ENCODE peak calls at places on chromosomes 7 and 10, in four cellular contexts. L, I, H and A are unnamed samples.

GRCh38 chr10:121437596-121437995 is 160.6 kb downstream of the FGFR2 start:
- DNase-seq in H (no peak), I (no peak), L (no peak), A (no peak)

GRCh38 chr10:94983555-94983954 is 45.1 kb downstream of the CYP2C9 start:
- DNase-seq in I (no peak), L (no peak), H (no peak), A (no peak)

GRCh38 chr7:149220534-149220933 is 18.9 kb upstream of the ZNF212 start:
- DNase-seq in H (no peak), I (no peak), L (no peak), A (no peak)

GRCh38 chr7:52959336-52959735 is 76.1 kb upstream of the POM121L12 start:
- DNase-seq in I (no peak), H (no peak), L (no peak), A (no peak)

GRCh38 chr7:107212719-107213118 is 43.9 kb downstream of the HBP1 start:
- DNase-seq in L (no peak), I (no peak), H (no peak), A (no peak)

GRCh38 chr7:129561677-129562424 is 49.7 kb upstream of the NRF1 start:
- DNase-seq in I (no peak), L (peak), H (no peak), A (no peak)

GRCh38 chr7:10412426-10413019 is 561.1 kb upstream of the PHF14 start:
- DNase-seq in H (no peak), I (peak), L (no peak), A (no peak)

GRCh38 chr7:79268730-79269129 is 184.7 kb downstream of the MAGI2 start:
- DNase-seq in L (no peak), H (no peak), I (no peak), A (no peak)

GRCh38 chr10:70368774-70369482 is 13.5 kb downstream of the LRRC20 start:
- DNase-seq in I (peak), L (no peak), H (no peak), A (no peak)

GRCh38 chr10:121865554-121865953 is 62.3 kb downstream of the ATE1 start:
- DNase-seq in I (no peak), L (no peak), H (no peak), A (no peak)

GRCh38 chr7:131157530-131158243 is 170.0 kb upstream of the MKLN1 start:
- DNase-seq in I (no peak), L (no peak), H (no peak), A (no peak)

GRCh38 chr10:47266602-47267001 is 33.4 kb upstream of the GDF10 start:
- DNase-seq in I (no peak), L (no peak), H (no peak), A (no peak)

GRCh38 chr10:74822583-74823089 is 3.8 kb upstream of the KAT6B start:
- DNase-seq in L (no peak), H (no peak), I (no peak), A (no peak)

GRCh38 chr10:88401671-88402347 is 181.3 kb downstream of the RNLS start:
- DNase-seq in I (no peak), H (no peak), L (no peak), A (no peak)

GRCh38 chr7:151821806-151822540 is 54.9 kb downstream of the PRKAG2 start:
- DNase-seq in H (no peak), I (no peak), L (no peak), A (no peak)

GRCh38 chr7:151825711-151826110 is 51.2 kb downstream of the PRKAG2 start:
- DNase-seq in L (no peak), I (no peak), H (no peak), A (no peak)

GRCh38 chr7:151822541-151823181 is 54.3 kb downstream of the PRKAG2 start:
- DNase-seq in H (no peak), L (no peak), I (no peak), A (no peak)

GRCh38 chr7:151823783-151824182 is 53.1 kb downstream of the PRKAG2 start:
- DNase-seq in H (no peak), I (no peak), L (no peak), A (no peak)

DNA sequence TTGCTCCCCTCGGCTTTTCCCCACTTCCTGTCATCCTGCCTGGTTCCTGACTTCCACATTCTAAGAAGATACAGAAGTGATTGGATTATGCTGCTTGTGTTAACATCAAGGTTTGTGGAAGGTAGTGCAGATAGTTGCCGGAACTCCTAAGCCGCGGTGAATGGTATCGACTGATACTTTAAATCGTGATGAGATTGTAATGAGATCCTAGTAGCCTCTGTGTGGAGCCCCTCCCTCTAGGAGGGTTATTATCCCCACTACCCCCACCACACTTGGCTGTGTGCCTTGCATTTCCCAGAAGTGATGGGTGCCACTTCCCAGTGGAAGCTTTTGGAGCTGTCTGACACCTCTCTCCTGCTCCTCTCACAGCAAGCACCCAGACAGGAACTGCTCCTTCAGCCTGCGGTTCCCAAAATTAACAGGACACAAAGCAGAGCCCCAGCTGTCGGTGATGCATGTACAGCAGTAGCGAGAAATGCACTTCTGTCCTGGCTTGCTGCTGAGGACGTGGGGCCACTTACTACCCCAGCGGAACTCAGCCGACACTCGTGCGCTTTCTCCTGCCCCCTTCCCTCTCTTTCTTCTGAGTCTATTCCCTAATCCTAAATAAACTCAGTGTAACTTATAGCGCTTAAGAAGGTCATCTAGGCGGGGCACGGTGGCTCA is 52.5 kb downstream of the PRKAG2 start:
- DNase-seq in H (no peak), I (no peak), L (no peak), A (no peak)
- TF ChIP-seq SPI1 in H (no peak), I (no peak), L (no peak), A (no peak)

DNA sequence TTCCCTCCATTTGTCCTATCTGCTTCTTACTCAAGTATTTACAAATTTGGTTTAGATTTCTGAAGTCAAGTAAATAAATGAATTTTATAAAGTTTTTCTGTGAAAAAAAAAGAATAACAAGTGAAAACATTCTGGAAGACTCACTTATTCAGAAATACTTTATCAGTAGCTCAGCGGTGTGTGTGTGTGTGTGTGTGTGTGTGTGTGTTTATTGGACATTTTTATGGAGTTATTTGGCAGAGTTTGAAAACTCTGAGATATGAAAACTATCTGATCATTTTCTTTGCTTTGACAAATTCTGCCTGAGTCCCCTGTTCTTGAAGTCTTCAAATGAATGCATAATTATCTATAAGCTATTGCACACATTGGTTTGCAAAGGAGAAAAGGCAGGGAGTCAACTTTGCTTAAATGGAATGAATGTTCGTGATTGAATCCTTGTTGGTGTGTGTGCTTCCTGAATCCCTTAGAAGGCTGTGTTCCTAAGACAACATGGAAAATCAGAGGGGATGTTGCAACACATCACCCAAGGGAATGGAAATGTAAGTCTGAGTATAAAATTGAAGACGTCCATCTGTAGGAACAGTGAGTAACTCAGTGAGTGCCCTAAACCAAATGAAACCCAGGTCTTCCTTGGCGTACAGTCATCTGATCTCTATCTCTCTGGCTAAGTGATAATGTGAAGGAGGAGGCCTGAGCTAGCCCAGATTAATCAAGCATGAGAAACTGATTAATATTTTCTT is 160.9 kb downstream of the REEP3 start:
- DNase-seq in I (no peak), H (no peak), L (no peak), A (no peak)
- TF ChIP-seq POLR2AphosphoS5 in I (no peak), H (no peak), L (no peak), A (no peak)

GRCh38 chr10:26540601-26541000 is 102.5 kb downstream of the APBB1IP start:
- DNase-seq in I (no peak), H (peak), L (no peak), A (peak)
- TF ChIP-seq SPI1 in I (no peak), H (peak), L (peak), A (peak)

GRCh38 chr10:92284112-92284704 is 6.7 kb downstream of the CPEB3 start:
- DNase-seq in L (no peak), I (no peak), H (no peak), A (no peak)
- TF ChIP-seq POLR2AphosphoS5 in L (no peak), I (no peak), H (no peak), A (no peak)

GRCh38 chr7:47506716-47507354 is 75.1 kb downstream of the TNS3 start:
- DNase-seq in H (no peak), I (no peak), L (no peak), A (no peak)
- TF ChIP-seq SPI1 in H (no peak), I (no peak), L (no peak), A (no peak)

DNA sequence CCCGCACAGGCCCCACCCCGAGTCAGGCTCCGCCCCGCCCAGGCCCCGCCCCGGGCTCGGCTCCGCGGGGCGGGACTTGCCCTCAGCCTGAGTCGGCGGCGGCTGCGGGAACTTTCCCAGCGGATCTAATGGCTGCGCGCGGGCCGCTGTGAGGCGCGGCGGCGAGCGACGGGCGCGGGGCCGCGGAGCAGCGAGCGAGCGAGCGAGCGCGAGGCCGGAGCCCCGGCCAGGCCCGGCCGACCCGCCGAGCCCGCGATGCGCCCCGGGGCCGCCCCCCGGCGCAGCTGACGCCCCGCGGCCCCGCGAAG is at the start of gene INPP5A:
- DNase-seq in H (no peak), L (no peak), I (no peak), A (no peak)
- TF ChIP-seq POLR2AphosphoS5 in H (no peak), L (no peak), I (peak), A (no peak)

DNA sequence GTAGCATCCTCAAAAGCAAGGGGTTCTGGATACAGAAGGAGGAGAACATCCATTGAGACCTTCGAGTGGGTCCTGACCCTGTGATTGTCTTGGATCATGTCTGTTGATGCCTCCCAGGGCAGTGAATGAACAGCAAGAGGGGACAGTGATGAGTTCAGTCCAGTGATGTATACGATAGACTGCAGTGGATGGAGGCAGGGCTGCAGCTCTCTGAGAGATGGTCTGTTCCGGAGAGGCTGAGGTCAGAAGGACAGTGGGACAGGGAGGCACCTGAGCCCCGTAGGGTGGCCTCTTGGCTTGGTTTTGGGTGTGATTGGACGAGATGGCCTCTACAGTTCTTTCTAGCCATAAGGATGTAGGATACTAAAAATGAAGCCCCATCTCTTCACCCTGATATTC is 280.4 kb downstream of the CAMK1D start:
- DNase-seq in L (no peak), H (no peak), I (no peak), A (no peak)
- TF ChIP-seq SPI1 in L (no peak), H (no peak), I (no peak), A (no peak)

GRCh38 chr7:87872356-87872755 is 3.8 kb downstream of the SLC25A40 start:
- DNase-seq in L (no peak), I (no peak), H (no peak), A (no peak)
- TF ChIP-seq POLR2AphosphoS5 in L (no peak), I (no peak), H (no peak), A (no peak)